ENCODE peak calls at places on chromosomes 6 and 20, in eight cellular contexts. I is memory B cell; J is RPMI7951; D is nephron progenitor cell; Y is CD8-positive, alpha-beta T cell; N is activated naive CD4-positive, alpha-beta T cell treated with Interleukin-2 at 50 U/mL for 16 hours; G is activated CD8-positive, alpha-beta memory T cell treated with anti-CD3 and anti-CD28 coated beads, Interleukin-2, amount 50 U/mL, for 4 hours; U is cardiac septum. Z is an unnamed sample.

GRCh38 chr6:6740595-6740994 is 152.1 kb downstream of the LY86 start:
- DNase-seq in Y (no peak), D (no peak), I (no peak), J (no peak), N (no peak), G (no peak), U (no peak), Z (no peak)

GRCh38 chr6:39114395-39114706 is 635 bp downstream of the SAYSD1 start:
- DNase-seq in D (no peak), N (no peak), U (no peak), J (no peak), G (no peak), Y (no peak), I (no peak), Z (no peak)

GRCh38 chr6:132131777-132132176 is 180.6 kb upstream of the CCN2 start:
- DNase-seq in N (no peak), G (no peak), D (no peak), J (peak; percentile 99), I (no peak), Y (no peak), U (no peak), Z (no peak)

GRCh38 chr20:39516964-39517363 is 554.8 kb downstream of the DHX35 start:
- DNase-seq in U (no peak), J (no peak), D (no peak), G (no peak), N (no peak), I (peak; percentile 3), Y (no peak), Z (no peak)

GRCh38 chr6:56540232-56540631 is 102.5 kb downstream of the DST start:
- DNase-seq in J (no peak), G (no peak), I (no peak), D (no peak), Y (no peak), N (no peak), U (no peak), Z (peak; percentile 33)

GRCh38 chr20:24996449-24997195 is 4.1 kb upstream of the APMAP start:
- DNase-seq in G (no peak), U (peak; percentile 51), Y (no peak), N (no peak), I (no peak), J (no peak), D (no peak), Z (no peak)

GRCh38 chr20:43198607-43199006 is 8.9 kb upstream of the PTPRT start:
- DNase-seq in Y (no peak), G (no peak), D (no peak), J (no peak), N (no peak), U (no peak), I (no peak), Z (no peak)

GRCh38 chr6:158667360-158667981 is 17.6 kb downstream of the SYTL3 start:
- DNase-seq in G (no peak), D (no peak), Y (no peak), N (no peak), J (no peak), I (no peak), U (no peak), Z (no peak)

GRCh38 chr6:155080876-155081845 is 86.0 kb downstream of the TIAM2 start:
- DNase-seq in G (no peak), N (no peak), I (no peak), Y (no peak), U (no peak), J (peak; percentile 62), D (no peak), Z (no peak)

GRCh38 chr6:47484616-47485015 is 7.0 kb downstream of the CD2AP start:
- DNase-seq in I (no peak), Y (no peak), D (no peak), J (peak; percentile 82), U (no peak), N (no peak), G (no peak), Z (no peak)

GRCh38 chr6:149636116-149636515 is 12.4 kb downstream of the KATNA1 start:
- DNase-seq in I (no peak), J (peak; percentile 34), N (no peak), G (no peak), D (no peak), Y (no peak), U (no peak), Z (no peak)

GRCh38 chr6:2101213-2101612 is 144.2 kb downstream of the GMDS start:
- DNase-seq in N (no peak), G (no peak), J (no peak), I (no peak), Y (no peak), D (no peak), U (no peak), Z (no peak)

GRCh38 chr6:30180145-30180544 is 16.8 kb downstream of the TRIM15 start:
- DNase-seq in Y (no peak), U (no peak), D (no peak), G (no peak), N (no peak), J (no peak), I (no peak), Z (no peak)

GRCh38 chr20:19973920-19974620 is 43.1 kb upstream of the NAA20 start:
- DNase-seq in J (peak; percentile 93), D (no peak), N (no peak), I (no peak), U (peak; percentile 81), Y (no peak), G (no peak), Z (peak; percentile 16)

GRCh38 chr20:62489186-62489939 is 13.6 kb upstream of the GATA5 start:
- DNase-seq in G (no peak), Y (no peak), J (peak; percentile 68), U (no peak), N (no peak), I (no peak), D (no peak), Z (no peak)

GRCh38 chr20:10667077-10667401 is 6.8 kb downstream of the JAG1 start:
- DNase-seq in G (no peak), D (no peak), N (no peak), U (no peak), J (no peak), I (no peak), Y (no peak), Z (peak; percentile 49)

GRCh38 chr6:112979830-112980229 is 632.7 kb downstream of the RFPL4B start:
- DNase-seq in G (no peak), D (no peak), Y (no peak), J (peak; percentile 81), I (no peak), U (no peak), N (no peak), Z (no peak)

GRCh38 chr20:53331151-53331973 is 262.3 kb downstream of the ZNF217 start:
- DNase-seq in G (no peak), N (no peak), U (no peak), Y (no peak), D (no peak), I (no peak), J (peak; percentile 98), Z (no peak)

GRCh38 chr6:37994238-37994637 is 174.7 kb downstream of the ZFAND3 start:
- DNase-seq in U (no peak), G (no peak), D (no peak), J (peak; percentile 24), I (no peak), N (no peak), Y (no peak), Z (no peak)

GRCh38 chr20:63282946-63283345 is 10.0 kb upstream of the COL20A1 start:
- DNase-seq in U (no peak), D (no peak), I (no peak), N (no peak), G (no peak), Y (no peak), J (no peak), Z (peak; percentile 52)

GRCh38 chr6:53710788-53711187 is 45.2 kb upstream of the KLHL31 start:
- DNase-seq in U (no peak), G (no peak), I (no peak), D (no peak), Y (no peak), J (no peak), N (no peak), Z (no peak)

GRCh38 chr6:138996524-138996923 is 8.5 kb upstream of the REPS1 start:
- DNase-seq in Y (no peak), G (no peak), J (no peak), N (no peak), D (no peak), U (no peak), I (no peak), Z (no peak)

GRCh38 chr6:33683051-33683571 is 28.4 kb downstream of the UQCC2 start:
- DNase-seq in U (no peak), Y (no peak), D (no peak), G (peak; percentile 31), J (peak; percentile 46), I (no peak), N (peak; percentile 61), Z (no peak)

GRCh38 chr20:3890410-3890751 is 1.2 kb downstream of the PANK2 start:
- DNase-seq in N (no peak), G (no peak), U (no peak), D (no peak), J (peak; percentile 53), I (no peak), Y (no peak), Z (no peak)

GRCh38 chr6:17967668-17968067 is 19.8 kb downstream of the KIF13A start:
- DNase-seq in N (no peak), U (no peak), J (no peak), Y (no peak), G (no peak), I (no peak), D (no peak), Z (no peak)

GRCh38 chr6:47083586-47084047 is 41.5 kb upstream of the ADGRF1 start:
- DNase-seq in N (no peak), U (peak; percentile 89), D (peak; percentile 12), J (peak; percentile 99), Y (no peak), G (no peak), I (no peak), Z (no peak)

GRCh38 chr6:167831281-167831680 is 4.6 kb downstream of the AFDN start:
- DNase-seq in J (no peak), D (no peak), U (no peak), G (no peak), I (no peak), Y (no peak), N (no peak), Z (no peak)

GRCh38 chr20:371755-372542 is 8.6 kb upstream of the TRIB3 start:
- DNase-seq in U (peak; percentile 83), I (no peak), D (no peak), Y (no peak), G (no peak), J (peak; percentile 99), N (no peak), Z (no peak)

GRCh38 chr6:20497200-20497820 is 36.9 kb upstream of the CDKAL1 start:
- DNase-seq in Y (no peak), G (no peak), J (peak; percentile 88), I (no peak), N (no peak), U (no peak), D (no peak), Z (no peak)